ENCODE peak calls at places on chromosomes 4 and X, in seven cellular contexts. One of them, this sample, is unnamed.

GRCh38 chr4:54085284-54085683 is 14.7 kb upstream of the GSX2 start:
- DNase-seq in colonic mucosa: no peak
- DNase-seq in MM.1S: no peak
- DNase-seq in endodermal cell: no peak
- DNase-seq in endothelial cell of umbilical vein: peak
- DNase-seq in PC-3: peak
- DNase-seq in DND-41: no peak
- DNase-seq in this sample: no peak

GRCh38 chrX:40755291-40756249 is 20.2 kb upstream of the MED14 start:
- DNase-seq in DND-41: no peak
- DNase-seq in colonic mucosa: no peak
- DNase-seq in endothelial cell of umbilical vein: peak
- DNase-seq in PC-3: no peak
- DNase-seq in MM.1S: no peak
- DNase-seq in endodermal cell: peak
- DNase-seq in this sample: no peak

GRCh38 chrX:68121371-68121770 is 311.9 kb downstream of the OPHN1 start:
- DNase-seq in endodermal cell: no peak
- DNase-seq in colonic mucosa: no peak
- DNase-seq in MM.1S: no peak
- DNase-seq in DND-41: no peak
- DNase-seq in PC-3: no peak
- DNase-seq in endothelial cell of umbilical vein: no peak
- DNase-seq in this sample: no peak

GRCh38 chr4:60201052-60201673 is 999.0 kb upstream of the ADGRL3 start:
- DNase-seq in MM.1S: peak
- DNase-seq in endodermal cell: peak
- DNase-seq in DND-41: peak
- DNase-seq in PC-3: peak
- DNase-seq in colonic mucosa: peak
- DNase-seq in endothelial cell of umbilical vein: peak
- DNase-seq in this sample: no peak

GRCh38 chr4:154589296-154590197 is 995 bp downstream of the FGA start:
- DNase-seq in PC-3: no peak
- DNase-seq in MM.1S: no peak
- DNase-seq in DND-41: no peak
- DNase-seq in endothelial cell of umbilical vein: no peak
- DNase-seq in colonic mucosa: no peak
- DNase-seq in endodermal cell: no peak
- DNase-seq in this sample: no peak

GRCh38 chr4:38993683-38994082 is 38.5 kb downstream of the TMEM156 start:
- DNase-seq in endodermal cell: no peak
- DNase-seq in endothelial cell of umbilical vein: no peak
- DNase-seq in PC-3: no peak
- DNase-seq in DND-41: no peak
- DNase-seq in colonic mucosa: no peak
- DNase-seq in MM.1S: peak
- DNase-seq in this sample: no peak

GRCh38 chrX:23465985-23466384 is 131.3 kb downstream of the PTCHD1 start:
- DNase-seq in endothelial cell of umbilical vein: no peak
- DNase-seq in DND-41: no peak
- DNase-seq in PC-3: no peak
- DNase-seq in endodermal cell: no peak
- DNase-seq in colonic mucosa: no peak
- DNase-seq in MM.1S: no peak
- DNase-seq in this sample: no peak

GRCh38 chr4:48813984-48814383 is 16.9 kb upstream of the OCIAD1 start:
- DNase-seq in MM.1S: peak
- DNase-seq in endothelial cell of umbilical vein: no peak
- DNase-seq in endodermal cell: no peak
- DNase-seq in colonic mucosa: no peak
- DNase-seq in PC-3: no peak
- DNase-seq in DND-41: peak
- DNase-seq in this sample: no peak

GRCh38 chr4:150181536-150181935 is 103.3 kb downstream of the DCLK2 start:
- DNase-seq in DND-41: no peak
- DNase-seq in PC-3: no peak
- DNase-seq in endothelial cell of umbilical vein: peak
- DNase-seq in endodermal cell: no peak
- DNase-seq in colonic mucosa: no peak
- DNase-seq in MM.1S: peak
- DNase-seq in this sample: no peak

GRCh38 chrX:104335765-104336164 is 81.0 kb upstream of the ESX1 start:
- DNase-seq in endodermal cell: no peak
- DNase-seq in DND-41: no peak
- DNase-seq in endothelial cell of umbilical vein: peak
- DNase-seq in MM.1S: no peak
- DNase-seq in PC-3: peak
- DNase-seq in colonic mucosa: no peak
- DNase-seq in this sample: no peak

GRCh38 chr4:185911556-185912064 is 99.6 kb upstream of the SORBS2 start:
- DNase-seq in DND-41: no peak
- DNase-seq in endodermal cell: no peak
- DNase-seq in colonic mucosa: no peak
- DNase-seq in MM.1S: no peak
- DNase-seq in PC-3: peak
- DNase-seq in endothelial cell of umbilical vein: peak
- DNase-seq in this sample: no peak

GRCh38 chr4:184895012-184895795 is 69.4 kb upstream of the ACSL1 start:
- DNase-seq in endodermal cell: no peak
- DNase-seq in DND-41: no peak
- DNase-seq in PC-3: peak
- DNase-seq in MM.1S: no peak
- DNase-seq in endothelial cell of umbilical vein: no peak
- DNase-seq in colonic mucosa: no peak
- DNase-seq in this sample: no peak

GRCh38 chr4:173217727-173218126 is 49.1 kb downstream of the GALNT7 start:
- DNase-seq in endodermal cell: no peak
- DNase-seq in DND-41: no peak
- DNase-seq in MM.1S: no peak
- DNase-seq in colonic mucosa: no peak
- DNase-seq in endothelial cell of umbilical vein: peak
- DNase-seq in PC-3: peak
- DNase-seq in this sample: no peak

GRCh38 chr4:7244343-7244680 is 52.0 kb downstream of the SORCS2 start:
- DNase-seq in MM.1S: no peak
- DNase-seq in endodermal cell: no peak
- DNase-seq in DND-41: no peak
- DNase-seq in PC-3: no peak
- DNase-seq in colonic mucosa: no peak
- DNase-seq in endothelial cell of umbilical vein: no peak
- DNase-seq in this sample: peak

GRCh38 chrX:8971116-8971515 is 62.8 kb downstream of the FAM9B start:
- DNase-seq in endodermal cell: no peak
- DNase-seq in endothelial cell of umbilical vein: peak
- DNase-seq in colonic mucosa: no peak
- DNase-seq in DND-41: no peak
- DNase-seq in PC-3: peak
- DNase-seq in MM.1S: peak
- DNase-seq in this sample: no peak

GRCh38 chr4:73609688-73610087 is 10.5 kb downstream of the RASSF6 start:
- DNase-seq in MM.1S: no peak
- DNase-seq in colonic mucosa: no peak
- DNase-seq in endodermal cell: no peak
- DNase-seq in PC-3: peak
- DNase-seq in DND-41: no peak
- DNase-seq in endothelial cell of umbilical vein: peak
- DNase-seq in this sample: no peak

GRCh38 chrX:110042521-110042920 is 39.6 kb downstream of the TMEM164 start:
- DNase-seq in endodermal cell: no peak
- DNase-seq in MM.1S: no peak
- DNase-seq in PC-3: peak
- DNase-seq in endothelial cell of umbilical vein: no peak
- DNase-seq in DND-41: no peak
- DNase-seq in colonic mucosa: no peak
- DNase-seq in this sample: no peak

GRCh38 chrX:110046971-110047370 is 44.1 kb downstream of the TMEM164 start:
- DNase-seq in endodermal cell: no peak
- DNase-seq in MM.1S: no peak
- DNase-seq in DND-41: no peak
- DNase-seq in endothelial cell of umbilical vein: no peak
- DNase-seq in colonic mucosa: no peak
- DNase-seq in PC-3: no peak
- DNase-seq in this sample: no peak

GRCh38 chrX:110045988-110046387 is 43.1 kb downstream of the TMEM164 start:
- DNase-seq in endothelial cell of umbilical vein: no peak
- DNase-seq in DND-41: no peak
- DNase-seq in colonic mucosa: no peak
- DNase-seq in MM.1S: no peak
- DNase-seq in endodermal cell: no peak
- DNase-seq in PC-3: peak
- DNase-seq in this sample: no peak

GRCh38 chrX:110045421-110045820 is 42.5 kb downstream of the TMEM164 start:
- DNase-seq in DND-41: no peak
- DNase-seq in PC-3: no peak
- DNase-seq in MM.1S: no peak
- DNase-seq in endothelial cell of umbilical vein: no peak
- DNase-seq in endodermal cell: no peak
- DNase-seq in colonic mucosa: no peak
- DNase-seq in this sample: no peak

GRCh38 chrX:110044531-110045249 is 41.8 kb downstream of the TMEM164 start:
- DNase-seq in MM.1S: no peak
- DNase-seq in endodermal cell: no peak
- DNase-seq in colonic mucosa: no peak
- DNase-seq in endothelial cell of umbilical vein: no peak
- DNase-seq in PC-3: no peak
- DNase-seq in DND-41: no peak
- DNase-seq in this sample: no peak
- TF ChIP-seq CTCF in MM.1S: no peak
- TF ChIP-seq CTCF in endodermal cell: no peak
- TF ChIP-seq CTCF in colonic mucosa: no peak
- TF ChIP-seq CTCF in endothelial cell of umbilical vein: no peak
- TF ChIP-seq CTCF in PC-3: no peak
- TF ChIP-seq CTCF in DND-41: no peak
- TF ChIP-seq CTCF in this sample: no peak

GRCh38 chrX:24761306-24761705 is 67.6 kb downstream of the POLA1 start:
- DNase-seq in PC-3: no peak
- DNase-seq in colonic mucosa: no peak
- DNase-seq in endothelial cell of umbilical vein: no peak
- DNase-seq in endodermal cell: no peak
- DNase-seq in MM.1S: no peak
- DNase-seq in DND-41: no peak
- DNase-seq in this sample: no peak
- H3K4me3 ChIP-seq in PC-3: no peak
- H3K4me3 ChIP-seq in colonic mucosa: no peak
- H3K4me3 ChIP-seq in endothelial cell of umbilical vein: no peak
- H3K4me3 ChIP-seq in endodermal cell: no peak
- H3K4me3 ChIP-seq in MM.1S: no peak
- H3K4me3 ChIP-seq in DND-41: no peak
- H3K4me3 ChIP-seq in this sample: no peak

GRCh38 chrX:135985123-135985973 is at the start of gene SLC9A6:
- DNase-seq in MM.1S: peak
- DNase-seq in colonic mucosa: peak
- DNase-seq in PC-3: peak
- DNase-seq in DND-41: peak
- DNase-seq in endodermal cell: peak
- DNase-seq in endothelial cell of umbilical vein: peak
- DNase-seq in this sample: peak

GRCh38 chrX:135985974-135986312 is 708 bp downstream of the SLC9A6 start:
- DNase-seq in endodermal cell: no peak
- DNase-seq in MM.1S: no peak
- DNase-seq in colonic mucosa: no peak
- DNase-seq in endothelial cell of umbilical vein: no peak
- DNase-seq in PC-3: no peak
- DNase-seq in DND-41: no peak
- DNase-seq in this sample: no peak

GRCh38 chrX:135981662-135982061 is 3.6 kb upstream of the SLC9A6 start:
- DNase-seq in endodermal cell: no peak
- DNase-seq in DND-41: no peak
- DNase-seq in endothelial cell of umbilical vein: no peak
- DNase-seq in MM.1S: no peak
- DNase-seq in PC-3: no peak
- DNase-seq in colonic mucosa: no peak
- DNase-seq in this sample: no peak

GRCh38 chrX:135982860-135983259 is 2.4 kb upstream of the SLC9A6 start:
- DNase-seq in DND-41: no peak
- DNase-seq in endodermal cell: no peak
- DNase-seq in PC-3: no peak
- DNase-seq in colonic mucosa: no peak
- DNase-seq in endothelial cell of umbilical vein: no peak
- DNase-seq in MM.1S: no peak
- DNase-seq in this sample: no peak

DNA sequence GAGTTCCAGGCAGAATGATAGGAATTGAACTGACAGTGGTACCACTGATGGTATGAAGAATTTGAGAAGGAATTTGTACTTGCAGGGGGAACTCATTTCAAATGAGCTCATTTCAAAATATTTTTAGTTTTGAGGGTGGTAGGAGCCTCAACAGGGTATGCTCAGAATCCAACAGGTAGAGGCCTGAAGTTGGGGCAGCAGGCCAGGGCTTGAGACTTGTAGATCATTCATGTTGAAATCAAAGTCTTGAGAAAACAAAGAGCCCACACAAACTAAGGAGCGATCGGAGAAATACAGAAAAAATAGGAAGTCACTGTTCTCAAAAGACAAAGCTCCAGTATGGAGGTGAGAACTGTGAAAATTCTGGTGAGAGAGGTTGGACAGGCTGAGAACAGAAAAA is 1.0 kb upstream of the SLC9A6 start:
- DNase-seq in endodermal cell: no peak
- DNase-seq in MM.1S: no peak
- DNase-seq in endothelial cell of umbilical vein: no peak
- DNase-seq in colonic mucosa: no peak
- DNase-seq in PC-3: no peak
- DNase-seq in DND-41: no peak
- DNase-seq in this sample: no peak
- H3K9ac ChIP-seq in endodermal cell: no peak
- H3K9ac ChIP-seq in MM.1S: no peak
- H3K9ac ChIP-seq in endothelial cell of umbilical vein: peak
- H3K9ac ChIP-seq in colonic mucosa: peak
- H3K9ac ChIP-seq in PC-3: no peak
- H3K9ac ChIP-seq in DND-41: peak
- H3K9ac ChIP-seq in this sample: no peak

DNA sequence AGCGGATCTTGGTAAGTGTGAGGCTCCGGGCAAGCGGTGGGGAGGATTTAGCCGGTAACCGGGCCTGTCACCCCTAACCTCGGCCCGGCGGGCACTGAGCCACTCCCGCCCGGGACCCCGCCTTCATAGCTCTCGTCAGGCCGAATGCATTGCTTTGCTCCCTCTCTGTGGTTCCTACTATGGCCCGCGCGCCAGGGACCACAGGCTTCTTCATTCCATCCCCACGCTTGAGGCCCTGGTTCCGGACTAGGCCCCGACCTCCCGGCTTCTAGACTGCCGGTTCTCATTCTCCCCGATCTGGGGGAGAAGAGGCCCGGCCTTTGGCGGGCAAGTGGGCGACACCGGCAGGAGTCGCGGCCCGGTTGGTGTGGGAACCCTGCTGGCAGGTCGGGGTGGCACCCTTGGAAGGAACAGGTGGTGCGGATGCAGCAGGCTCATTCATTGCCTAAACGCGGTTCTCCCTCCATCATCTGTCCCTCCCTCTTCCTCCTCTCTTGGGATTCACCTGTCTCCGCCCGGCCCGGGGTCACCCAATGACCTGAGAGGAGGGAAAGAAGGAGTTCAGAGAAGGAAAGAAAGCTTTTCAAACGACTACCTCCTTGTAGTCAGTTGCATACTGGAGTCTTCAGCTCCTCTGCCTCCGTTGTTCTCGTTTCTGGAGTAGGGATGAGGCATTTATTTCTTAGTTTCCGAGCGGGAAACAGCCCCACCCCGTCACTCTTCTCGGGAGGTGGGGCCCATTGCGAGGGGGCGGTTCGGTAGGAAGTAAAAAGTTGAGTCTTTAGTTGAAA is at the start of gene NDUFC1:
- DNase-seq in MM.1S: peak
- DNase-seq in colonic mucosa: peak
- DNase-seq in endothelial cell of umbilical vein: peak
- DNase-seq in PC-3: peak
- DNase-seq in endodermal cell: peak
- DNase-seq in DND-41: peak
- DNase-seq in this sample: peak
- TF ChIP-seq CTCF in MM.1S: peak
- TF ChIP-seq CTCF in colonic mucosa: no peak
- TF ChIP-seq CTCF in endothelial cell of umbilical vein: no peak
- TF ChIP-seq CTCF in PC-3: no peak
- TF ChIP-seq CTCF in endodermal cell: peak
- TF ChIP-seq CTCF in DND-41: peak
- TF ChIP-seq CTCF in this sample: no peak